ENCODE peak calls at places on chromosomes 11 and 22, in seven cellular contexts. U, O, S, W, L, Z and I are unnamed samples.

GRCh38 chr11:62669420-62670161 is 1.9 kb upstream of the UQCC3 start:
- DNase-seq in U (no peak), O (no peak), S (no peak), W (peak), L (no peak), Z (peak), I (no peak)

GRCh38 chr11:105786766-105787165 is 176.9 kb downstream of the GRIA4 start:
- DNase-seq in U (peak), O (no peak), S (no peak), W (no peak), L (no peak), Z (no peak), I (no peak)

GRCh38 chr11:115462004-115462541 is 42.1 kb downstream of the CADM1 start:
- DNase-seq in U (no peak), O (peak), S (no peak), W (no peak), L (no peak), Z (no peak), I (no peak)

GRCh38 chr11:32297629-32298028 is 137.7 kb downstream of the WT1 start:
- DNase-seq in U (peak), O (peak), S (peak), W (peak), L (no peak), Z (peak), I (peak)

GRCh38 chr11:87266751-87267150 is 229.0 kb downstream of the TMEM135 start:
- DNase-seq in U (no peak), O (no peak), S (no peak), W (no peak), L (no peak), Z (no peak), I (no peak)

GRCh38 chr11:62398011-62398994 is 20.5 kb upstream of the SCGB1A1 start:
- DNase-seq in U (no peak), O (peak), S (peak), W (no peak), L (peak), Z (no peak), I (peak)

GRCh38 chr11:118608268-118609214 is 1.1 kb downstream of the PHLDB1 start:
- DNase-seq in U (no peak), O (peak), S (peak), W (no peak), L (peak), Z (peak), I (peak)

GRCh38 chr11:87712802-87713202 is 462.4 kb downstream of the RAB38 start:
- DNase-seq in U (no peak), O (no peak), S (no peak), W (peak), L (no peak), Z (no peak), I (peak)

GRCh38 chr11:124194696-124195418 is 11.7 kb downstream of the OR10D3 start:
- DNase-seq in U (no peak), O (peak), S (peak), W (peak), L (peak), Z (peak), I (peak)

GRCh38 chr11:56340289-56340688 is 5.5 kb upstream of the OR8K1 start:
- DNase-seq in U (no peak), O (no peak), S (no peak), W (no peak), L (no peak), Z (no peak), I (no peak)

GRCh38 chr11:43285826-43286225 is 26.0 kb upstream of the API5 start:
- DNase-seq in U (no peak), O (no peak), S (no peak), W (no peak), L (no peak), Z (no peak), I (no peak)

GRCh38 chr11:63371396-63371795 is 1.8 kb downstream of the SLC22A9 start:
- DNase-seq in U (no peak), O (no peak), S (no peak), W (no peak), L (no peak), Z (no peak), I (no peak)

GRCh38 chr11:125685228-125685627 is 4.6 kb upstream of the ACRV1 start:
- DNase-seq in U (no peak), O (no peak), S (no peak), W (no peak), L (no peak), Z (no peak), I (peak)

GRCh38 chr11:2298795-2299747 is 2.6 kb downstream of the C11orf21 start:
- DNase-seq in U (no peak), O (peak), S (no peak), W (peak), L (no peak), Z (peak), I (peak)

GRCh38 chr11:20367313-20367948 is 3.9 kb downstream of the HTATIP2 start:
- DNase-seq in U (peak), O (peak), S (peak), W (no peak), L (no peak), Z (peak), I (peak)

GRCh38 chr11:6405039-6405667 is 13.7 kb downstream of the APBB1 start:
- DNase-seq in U (peak), O (peak), S (no peak), W (peak), L (no peak), Z (no peak), I (peak)

GRCh38 chr22:38788417-38788816 is 5.5 kb downstream of the DNAL4 start:
- DNase-seq in U (peak), O (peak), S (peak), W (peak), L (no peak), Z (no peak), I (peak)